ENCODE peak calls at places on chromosomes 16 and 17, in four cellular contexts. H is transverse colon; E is H9; O is activated CD4-positive, CD25-positive, alpha-beta regulatory T cell. V is an unnamed sample.
A peak's percentile ranks its signal among the peaks of the same experiment; 100 is the strongest.

GRCh38 chr17:16013943-16014407 is 14.4 kb downstream of the TTC19 start:
- DNase-seq in H (no peak), E (no peak), O (no peak), V (peak; percentile 4)

GRCh38 chr17:8108972-8109668 is 9.2 kb downstream of the ALOXE3 start:
- DNase-seq in H (no peak), O (no peak), E (no peak), V (no peak)

GRCh38 chr17:39365252-39365651 is 36.2 kb downstream of the FBXL20 start:
- DNase-seq in E (no peak), H (no peak), O (no peak), V (no peak)

GRCh38 chr17:29710891-29711418 is 88.2 kb upstream of the CORO6 start:
- DNase-seq in H (no peak), O (no peak), E (no peak), V (no peak)

GRCh38 chr16:68235882-68236803 is at the start of gene ESRP2:
- DNase-seq in E (peak; percentile 89), O (no peak), H (peak; percentile 93), V (peak; percentile 66)

GRCh38 chr16:75052481-75053211 is 53.8 kb downstream of the ZNRF1 start:
- DNase-seq in E (peak; percentile 51), H (no peak), O (no peak), V (no peak)

GRCh38 chr16:1941162-1941923 is 1.7 kb downstream of the MSRB1 start:
- DNase-seq in H (no peak), O (no peak), E (peak; percentile 75), V (no peak)

GRCh38 chr16:57652695-57653471 is 15.2 kb upstream of the ADGRG3 start:
- DNase-seq in E (no peak), H (no peak), O (no peak), V (no peak)

GRCh38 chr16:75471723-75472634 is 7.5 kb upstream of the TMEM170A start:
- DNase-seq in O (no peak), H (peak; percentile 61), E (peak; percentile 62), V (peak; percentile 59)

GRCh38 chr16:31145398-31145990 is 4.4 kb downstream of the PRSS36 start:
- DNase-seq in O (no peak), E (no peak), H (no peak), V (no peak)

V was measured in NCI-H1417.